ENCODE peak calls at places on chromosomes 5 and 9, in five cellular contexts. One of them, this sample, is unnamed.

GRCh38 chr5:948472-949274 is 56.0 kb downstream of the TRIP13 start:
- DNase-seq in NB4: peak; percentile 66
- DNase-seq in GM12878: no peak
- DNase-seq in K562: no peak
- DNase-seq in A549: no peak
- DNase-seq in this sample: no peak

GRCh38 chr5:54719384-54720306 is 202.1 kb downstream of the SNX18 start:
- DNase-seq in GM12878: no peak
- DNase-seq in NB4: no peak
- DNase-seq in A549: no peak
- DNase-seq in K562: no peak
- DNase-seq in this sample: peak; percentile 45

GRCh38 chr9:134178781-134179551 is 14.6 kb upstream of the RNU6ATAC start:
- DNase-seq in A549: peak; percentile 22
- DNase-seq in NB4: peak; percentile 95
- DNase-seq in K562: no peak
- DNase-seq in GM12878: no peak
- DNase-seq in this sample: peak; percentile 35

GRCh38 chr5:28374492-28374934 is 1336.1 kb upstream of the CDH9 start:
- DNase-seq in NB4: peak; percentile 22
- DNase-seq in K562: no peak
- DNase-seq in A549: peak; percentile 89
- DNase-seq in GM12878: no peak
- DNase-seq in this sample: no peak

GRCh38 chr9:113935677-113936380 is 59.7 kb downstream of the ZNF618 start:
- DNase-seq in K562: no peak
- DNase-seq in GM12878: no peak
- DNase-seq in NB4: no peak
- DNase-seq in A549: no peak
- DNase-seq in this sample: no peak

GRCh38 chr9:281753-282645 is 67.3 kb downstream of the DOCK8 start:
- DNase-seq in GM12878: no peak
- DNase-seq in A549: no peak
- DNase-seq in K562: no peak
- DNase-seq in NB4: peak; percentile 31
- DNase-seq in this sample: no peak

GRCh38 chr5:131289738-131290137 is 25.9 kb downstream of the CDC42SE2 start:
- DNase-seq in GM12878: no peak
- DNase-seq in NB4: no peak
- DNase-seq in A549: no peak
- DNase-seq in K562: no peak
- DNase-seq in this sample: no peak

GRCh38 chr5:178356459-178356872 is 123.9 kb upstream of the PHYKPL start:
- DNase-seq in NB4: no peak
- DNase-seq in A549: no peak
- DNase-seq in GM12878: no peak
- DNase-seq in K562: no peak
- DNase-seq in this sample: no peak

GRCh38 chr5:96517294-96517693 is 84.2 kb upstream of the PCSK1 start:
- DNase-seq in K562: no peak
- DNase-seq in GM12878: no peak
- DNase-seq in NB4: no peak
- DNase-seq in A549: peak; percentile 62
- DNase-seq in this sample: peak; percentile 44

GRCh38 chr5:93513298-93513697 is 67.7 kb downstream of the NR2F1-AS1 start:
- DNase-seq in K562: no peak
- DNase-seq in A549: no peak
- DNase-seq in NB4: no peak
- DNase-seq in GM12878: no peak
- DNase-seq in this sample: no peak

GRCh38 chr9:86470326-86470725 is 116.1 kb upstream of the TUT7 start:
- DNase-seq in K562: no peak
- DNase-seq in GM12878: no peak
- DNase-seq in NB4: no peak
- DNase-seq in A549: no peak
- DNase-seq in this sample: no peak

GRCh38 chr9:92496401-92496800 is 14.1 kb upstream of the ASPN start:
- DNase-seq in A549: no peak
- DNase-seq in GM12878: no peak
- DNase-seq in NB4: no peak
- DNase-seq in K562: no peak
- DNase-seq in this sample: no peak

GRCh38 chr5:132099073-132099748 is 25.6 kb downstream of the CSF2 start:
- DNase-seq in GM12878: peak; percentile 87
- DNase-seq in A549: no peak
- DNase-seq in NB4: no peak
- DNase-seq in K562: no peak
- DNase-seq in this sample: no peak

GRCh38 chr5:154756203-154756870 is 1.2 kb downstream of the LARP1 start:
- DNase-seq in A549: peak; percentile 63
- DNase-seq in K562: peak; percentile 81
- DNase-seq in GM12878: no peak
- DNase-seq in NB4: peak; percentile 68
- DNase-seq in this sample: peak; percentile 46
- TF ChIP-seq MYC in A549: no peak
- TF ChIP-seq MYC in K562: peak; percentile 20
- TF ChIP-seq MYC in GM12878: no peak
- TF ChIP-seq MYC in NB4: no peak
- TF ChIP-seq MYC in this sample: no peak

DNA sequence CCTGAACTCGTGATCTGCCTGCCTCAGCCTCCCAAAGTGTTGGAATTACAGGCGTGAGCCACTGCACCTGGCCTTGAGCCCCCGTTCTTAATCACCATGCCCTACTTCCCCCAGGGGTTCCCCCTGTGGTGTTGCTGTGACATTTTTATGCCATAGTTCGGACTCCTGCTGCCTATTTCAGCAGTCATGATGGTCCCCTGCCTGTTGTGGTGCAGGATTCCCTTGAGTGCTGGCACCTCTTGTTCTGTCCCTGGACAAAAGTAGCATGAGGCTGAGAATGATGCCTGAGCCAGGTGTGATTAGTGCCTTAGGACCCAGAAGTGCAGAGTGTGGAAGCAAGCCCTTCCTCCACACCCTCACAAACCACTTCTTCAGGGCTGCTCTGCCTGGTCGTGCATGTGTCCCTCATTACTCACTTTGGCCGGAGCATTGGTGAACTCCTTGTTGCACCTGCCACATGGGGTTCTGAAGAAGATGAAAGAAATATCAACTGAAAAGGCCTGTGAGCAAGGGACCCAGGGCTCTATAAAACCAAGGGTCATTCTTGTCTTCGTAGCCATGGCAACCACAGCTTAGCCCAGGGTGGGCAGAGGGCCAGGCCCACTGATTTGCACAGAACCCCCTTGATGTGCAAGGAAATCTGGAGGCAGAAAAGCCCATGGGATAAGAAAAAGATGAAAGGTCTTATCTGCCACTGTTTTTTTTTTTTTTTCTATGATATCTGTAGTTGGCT is 228.0 kb downstream of the NTRK2 start:
- DNase-seq in A549: no peak
- DNase-seq in GM12878: no peak
- DNase-seq in NB4: no peak
- DNase-seq in K562: no peak
- DNase-seq in this sample: no peak
- TF ChIP-seq CTCF in A549: no peak
- TF ChIP-seq CTCF in GM12878: no peak
- TF ChIP-seq CTCF in NB4: no peak
- TF ChIP-seq CTCF in K562: no peak
- TF ChIP-seq CTCF in this sample: no peak

GRCh38 chr9:105369911-105370310 is 77.9 kb upstream of the FSD1L start:
- DNase-seq in K562: no peak
- DNase-seq in A549: no peak
- DNase-seq in NB4: no peak
- DNase-seq in GM12878: no peak
- DNase-seq in this sample: no peak
- TF ChIP-seq MYC in K562: no peak
- TF ChIP-seq MYC in A549: no peak
- TF ChIP-seq MYC in NB4: no peak
- TF ChIP-seq MYC in GM12878: no peak
- TF ChIP-seq MYC in this sample: no peak

DNA sequence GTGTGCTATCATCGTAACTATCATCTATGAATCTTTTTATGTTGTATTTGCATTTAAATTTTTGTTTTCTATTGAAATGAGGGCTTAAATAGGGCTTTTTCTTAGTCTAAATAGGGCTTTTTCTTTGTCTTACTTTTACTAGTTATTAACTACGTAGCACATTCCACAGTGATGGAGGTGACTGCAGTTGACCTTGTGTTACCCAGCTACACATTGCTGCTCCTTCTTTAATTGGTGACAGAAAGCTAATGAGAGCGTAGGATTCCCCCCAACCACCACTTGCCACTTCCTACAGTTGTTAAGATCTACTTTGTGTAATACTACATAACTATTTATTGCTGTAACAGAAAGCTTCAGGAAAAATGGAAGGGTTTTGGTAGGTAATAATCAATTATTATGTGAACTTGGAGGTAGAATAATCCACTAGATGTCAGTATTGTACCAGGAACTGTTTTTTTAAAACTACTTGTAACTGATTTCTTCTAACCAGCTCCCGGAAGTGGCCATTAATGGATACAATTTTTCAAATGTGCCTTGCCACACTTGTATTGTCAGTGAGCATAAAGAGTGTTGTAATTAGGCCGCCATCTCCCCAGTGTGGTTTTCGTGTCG is 18.0 kb downstream of the MTRR start:
- DNase-seq in GM12878: no peak
- DNase-seq in K562: peak; percentile 23
- DNase-seq in A549: peak; percentile 50
- DNase-seq in NB4: peak; percentile 72
- DNase-seq in this sample: peak; percentile 44
- TF ChIP-seq CTCF in GM12878: peak; percentile 52
- TF ChIP-seq CTCF in K562: peak; percentile 48
- TF ChIP-seq CTCF in A549: peak; percentile 66
- TF ChIP-seq CTCF in NB4: peak; percentile 21
- TF ChIP-seq CTCF in this sample: peak; percentile 28

DNA sequence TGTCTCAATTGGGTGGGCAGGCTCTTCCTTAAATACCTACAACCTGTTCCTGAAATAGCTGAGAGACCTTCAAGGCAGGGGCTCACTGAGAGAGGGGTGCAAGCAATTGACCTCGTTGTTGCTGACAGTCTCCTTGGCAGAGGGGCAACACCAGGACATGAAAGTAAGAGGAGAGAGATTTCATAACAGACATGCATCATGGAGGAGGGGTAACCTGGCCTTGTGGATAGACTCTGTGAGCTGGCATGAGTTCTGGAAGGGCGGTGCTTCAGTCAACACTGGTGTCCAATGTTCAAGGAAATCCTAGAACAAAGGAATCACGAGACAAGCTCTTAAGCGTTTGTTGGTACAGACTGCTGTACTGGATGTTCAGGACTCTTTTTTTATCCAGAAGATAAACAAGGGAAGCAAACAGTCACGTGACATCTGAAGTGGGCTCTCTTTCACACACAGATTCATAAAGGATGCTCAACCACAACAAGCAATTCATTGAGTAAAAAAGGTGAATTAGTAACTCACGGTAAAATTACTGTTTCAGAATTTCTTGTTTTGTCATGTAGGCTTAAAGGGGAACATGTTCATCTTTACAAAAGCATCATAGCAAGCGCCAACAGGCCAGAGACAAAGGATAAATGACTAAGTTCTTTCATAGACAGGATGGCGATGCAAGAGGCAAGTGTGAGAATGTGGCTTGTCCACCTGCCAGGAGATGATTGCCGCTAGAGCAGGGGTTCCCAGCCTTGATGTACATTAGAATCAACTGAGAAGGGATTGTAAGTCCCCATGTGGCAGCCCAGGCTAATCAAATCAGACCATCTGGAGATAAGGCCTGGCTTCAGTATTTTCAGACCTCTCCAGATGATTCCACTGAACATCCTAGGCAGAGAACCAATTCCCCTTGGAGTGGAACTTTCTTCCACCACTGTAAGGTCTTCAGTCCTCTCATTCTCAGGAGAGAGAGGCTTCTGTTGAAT is 20.7 kb downstream of the ANKRA2 start:
- DNase-seq in NB4: no peak
- DNase-seq in A549: peak; percentile 75
- DNase-seq in GM12878: no peak
- DNase-seq in K562: no peak
- DNase-seq in this sample: peak; percentile 76
- TF ChIP-seq MYC in NB4: no peak
- TF ChIP-seq MYC in A549: no peak
- TF ChIP-seq MYC in GM12878: no peak
- TF ChIP-seq MYC in K562: no peak
- TF ChIP-seq MYC in this sample: no peak